ENCODE peak calls at places on chromosomes 16 and 17, in ten cellular contexts. C is colonic mucosa, E is IMR-90, V is PC-3, R is H9, I is neural progenitor cell, D is endothelial cell of umbilical vein, Q is K562, N is MM.1S, G is H1. K is an unnamed sample.

GRCh38 chr17:5000237-5000639 is 2.5 kb downstream of the KIF1C start:
- DNase-seq in C (peak), E (no peak), V (no peak), R (no peak), I (no peak), D (no peak), Q (no peak), N (no peak), G (no peak), K (no peak)

GRCh38 chr16:85190572-85190971 is 78.3 kb upstream of the CIBAR2 start:
- DNase-seq in C (no peak), E (no peak), V (no peak), R (no peak), I (peak), D (no peak), Q (no peak), N (no peak), G (no peak), K (no peak)

GRCh38 chr16:3652373-3653037 is 2.0 kb upstream of the DNASE1 start:
- DNase-seq in C (no peak), E (no peak), V (no peak), R (no peak), I (no peak), D (no peak), Q (no peak), N (no peak), G (no peak), K (no peak)

GRCh38 chr16:57165923-57166322 is 19.9 kb downstream of the PSME3IP1 start:
- DNase-seq in C (no peak), E (peak), V (no peak), R (no peak), I (no peak), D (no peak), Q (no peak), N (no peak), G (no peak), K (no peak)

GRCh38 chr17:39178516-39178915 is 12.6 kb upstream of the ARL5C start:
- DNase-seq in C (peak), E (no peak), V (peak), R (no peak), I (no peak), D (peak), Q (no peak), N (no peak), G (no peak), K (no peak)

GRCh38 chr16:2362218-2362617 is 21.7 kb upstream of the ABCA3 start:
- DNase-seq in C (no peak), E (no peak), V (no peak), R (no peak), I (no peak), D (no peak), Q (no peak), N (no peak), G (no peak), K (no peak)

GRCh38 chr17:33725675-33726271 is 432.7 kb upstream of the ASIC2 start:
- DNase-seq in C (peak), E (peak), V (peak), R (peak), I (peak), D (peak), Q (peak), N (peak), G (peak), K (peak)

GRCh38 chr17:6669479-6670212 is 18.1 kb downstream of the C17orf100 start:
- DNase-seq in C (no peak), E (no peak), V (peak), R (peak), I (no peak), D (no peak), Q (no peak), N (no peak), G (no peak), K (peak)

GRCh38 chr16:25713785-25714570 is 22.2 kb downstream of the HS3ST4 start:
- DNase-seq in C (no peak), E (no peak), V (peak), R (no peak), I (no peak), D (no peak), Q (no peak), N (no peak), G (no peak), K (no peak)

GRCh38 chr16:22117666-22118065 is 25.3 kb downstream of the VWA3A start:
- DNase-seq in C (no peak), E (no peak), V (peak), R (no peak), I (no peak), D (no peak), Q (no peak), N (no peak), G (no peak), K (no peak)

GRCh38 chr16:88437367-88437964 is 15.6 kb upstream of the ZFPM1 start:
- DNase-seq in C (peak), E (peak), V (peak), R (peak), I (peak), D (peak), Q (peak), N (peak), G (peak), K (peak)

GRCh38 chr16:86466695-86467406 is 43.5 kb upstream of the FOXF1 start:
- DNase-seq in C (no peak), E (peak), V (no peak), R (no peak), I (no peak), D (no peak), Q (no peak), N (no peak), G (no peak), K (no peak)

GRCh38 chr16:48613061-48613957 is 3.3 kb upstream of the N4BP1 start:
- DNase-seq in C (peak), E (peak), V (peak), R (no peak), I (no peak), D (no peak), Q (no peak), N (peak), G (no peak), K (peak)

GRCh38 chr17:4997302-4998026 is at the start of the genes INCA1 and KIF1C:
- DNase-seq in C (peak), E (peak), V (peak), R (peak), I (peak), D (peak), Q (peak), N (peak), G (peak), K (peak)

GRCh38 chr16:85015481-85016177 is 4.3 kb upstream of the ZDHHC7 start:
- DNase-seq in C (no peak), E (peak), V (peak), R (no peak), I (no peak), D (no peak), Q (no peak), N (no peak), G (no peak), K (no peak)

GRCh38 chr17:74659898-74660297 is 36.4 kb upstream of the CD300E start:
- DNase-seq in C (no peak), E (no peak), V (no peak), R (no peak), I (no peak), D (no peak), Q (no peak), N (no peak), G (no peak), K (no peak)

GRCh38 chr16:29665294-29666077 is 2.4 kb downstream of the SPN start:
- DNase-seq in C (no peak), E (no peak), V (no peak), R (no peak), I (no peak), D (no peak), Q (no peak), N (no peak), G (no peak), K (peak)

GRCh38 chr16:3980311-3981111 is 100.0 kb upstream of the CREBBP start:
- DNase-seq in C (no peak), E (peak), V (peak), R (no peak), I (no peak), D (no peak), Q (no peak), N (no peak), G (no peak), K (no peak)

GRCh38 chr17:43943769-43944418 is 1.6 kb upstream of the PPY start:
- DNase-seq in C (peak), E (peak), V (peak), R (peak), I (peak), D (peak), Q (peak), N (peak), G (peak), K (peak)

GRCh38 chr17:21214777-21215541 is 998 bp upstream of the TMEM11 start:
- DNase-seq in C (no peak), E (no peak), V (peak), R (peak), I (peak), D (no peak), Q (peak), N (no peak), G (peak), K (peak)

GRCh38 chr17:21538615-21539014 is 153.7 kb upstream of the KCNJ18 start:
- DNase-seq in C (no peak), E (no peak), V (no peak), R (no peak), I (no peak), D (no peak), Q (no peak), N (no peak), G (no peak), K (no peak)

GRCh38 chr16:17314148-17314547 is 156.6 kb downstream of the XYLT1 start:
- DNase-seq in C (no peak), E (no peak), V (no peak), R (no peak), I (no peak), D (no peak), Q (no peak), N (no peak), G (no peak), K (no peak)

GRCh38 chr17:21375757-21376584 is at the start of gene KCNJ12:
- DNase-seq in C (no peak), E (no peak), V (peak), R (peak), I (peak), D (peak), Q (peak), N (no peak), G (no peak), K (peak)

GRCh38 chr17:70865993-70866804 is 696.9 kb downstream of the KCNJ2 start:
- DNase-seq in C (no peak), E (no peak), V (no peak), R (no peak), I (no peak), D (no peak), Q (no peak), N (no peak), G (no peak), K (no peak)

GRCh38 chr17:37176683-37177082 is 199.1 kb upstream of the C17orf78 start:
- DNase-seq in C (no peak), E (peak), V (peak), R (no peak), I (no peak), D (peak), Q (no peak), N (no peak), G (no peak), K (no peak)

GRCh38 chr16:76511203-76511602 is 234.0 kb downstream of the CNTNAP4 start:
- DNase-seq in C (no peak), E (no peak), V (no peak), R (no peak), I (no peak), D (no peak), Q (no peak), N (no peak), G (no peak), K (no peak)

GRCh38 chr16:51544850-51545467 is 393.9 kb upstream of the SALL1 start:
- DNase-seq in C (no peak), E (no peak), V (no peak), R (no peak), I (peak), D (no peak), Q (no peak), N (no peak), G (no peak), K (peak)

GRCh38 chr17:60851181-60851580 is 173.5 kb downstream of the BCAS3 start:
- DNase-seq in C (no peak), E (no peak), V (no peak), R (peak), I (no peak), D (no peak), Q (no peak), N (peak), G (peak), K (peak)

DNA sequence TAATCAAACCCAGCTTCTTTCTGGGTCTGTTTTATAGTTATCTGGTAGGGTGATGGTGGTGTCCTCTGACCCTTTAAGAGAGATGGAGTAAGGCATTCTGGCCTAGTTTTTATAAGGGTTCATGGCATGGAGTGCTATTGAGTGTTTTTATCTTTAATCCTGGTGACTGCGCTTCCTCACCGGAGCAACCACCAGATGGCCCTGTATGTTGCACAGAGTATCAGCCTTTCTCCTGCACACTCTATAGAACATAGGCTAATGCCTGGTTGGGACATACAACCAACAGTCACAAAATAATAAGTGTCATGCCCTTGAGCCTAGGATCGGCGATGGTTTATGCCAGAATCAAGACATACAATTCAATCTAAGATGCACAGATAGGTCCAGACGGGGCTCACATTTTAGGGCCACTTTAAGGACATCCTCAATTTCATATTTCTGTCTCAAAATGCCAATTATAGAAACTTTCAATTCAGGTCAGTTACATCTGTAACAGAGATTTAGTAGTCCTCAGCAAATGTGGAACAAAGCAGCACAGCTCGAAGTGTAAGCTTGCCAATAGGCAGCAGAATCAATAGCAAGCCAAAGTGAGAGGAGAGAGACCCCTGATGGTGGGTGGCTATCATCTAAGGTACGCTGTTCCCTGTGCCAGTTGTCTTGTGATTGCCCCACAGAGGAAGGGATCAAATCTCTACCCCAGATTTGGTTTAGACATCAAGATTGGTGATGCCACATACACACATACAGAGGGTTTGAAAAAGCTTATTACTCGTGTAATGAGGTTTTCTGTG is 37.2 kb upstream of the HOXB9 start:
- DNase-seq in C (no peak), E (no peak), V (peak), R (no peak), I (no peak), D (no peak), Q (peak), N (no peak), G (no peak), K (peak)
- TF ChIP-seq CTCF in C (no peak), E (no peak), V (peak), R (peak), I (peak), D (no peak), Q (peak), N (no peak), G (peak), K (peak)

DNA sequence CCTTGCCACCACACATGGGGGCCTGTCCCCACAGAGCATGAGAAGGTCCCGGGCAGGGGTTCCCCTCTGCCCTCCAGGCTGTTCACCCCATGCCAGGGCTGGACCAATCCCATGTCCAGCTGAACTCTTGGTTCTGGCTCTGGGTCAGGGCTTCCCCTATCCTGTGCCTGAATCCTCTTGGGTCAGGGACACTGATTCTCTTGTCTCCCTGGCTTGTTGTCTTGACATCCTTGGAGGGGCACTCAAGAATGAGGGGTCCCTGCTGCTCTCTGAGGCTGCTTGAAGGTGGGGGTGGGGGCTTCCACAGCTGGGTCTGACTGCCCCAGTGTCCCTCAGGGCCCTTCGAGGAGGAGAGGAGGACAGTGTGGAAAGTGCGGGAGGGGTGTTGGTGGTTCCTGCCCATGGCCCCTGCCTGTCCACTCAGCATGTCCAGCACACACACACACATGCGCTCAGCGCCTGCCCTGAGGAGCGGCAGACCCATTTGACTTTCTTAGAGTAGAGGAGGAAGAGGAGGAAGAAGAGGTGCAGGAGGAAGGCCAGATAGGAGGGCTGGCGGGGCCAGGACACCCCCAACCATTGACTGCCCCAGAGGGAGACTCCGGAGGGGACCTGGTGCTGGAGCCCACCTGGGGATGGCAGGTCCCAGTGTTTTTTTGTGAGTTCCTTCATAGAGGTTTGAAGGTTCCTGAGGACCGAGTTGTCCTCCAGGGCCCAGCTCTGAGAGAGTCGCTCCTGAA is 47.0 kb downstream of the TNFRSF13B start:
- DNase-seq in C (no peak), E (no peak), V (no peak), R (no peak), I (no peak), D (no peak), Q (no peak), N (no peak), G (no peak), K (no peak)
- H3K9ac ChIP-seq in C (no peak), E (no peak), V (no peak), R (no peak), I (no peak), D (no peak), Q (no peak), N (no peak), G (no peak), K (no peak)

DNA sequence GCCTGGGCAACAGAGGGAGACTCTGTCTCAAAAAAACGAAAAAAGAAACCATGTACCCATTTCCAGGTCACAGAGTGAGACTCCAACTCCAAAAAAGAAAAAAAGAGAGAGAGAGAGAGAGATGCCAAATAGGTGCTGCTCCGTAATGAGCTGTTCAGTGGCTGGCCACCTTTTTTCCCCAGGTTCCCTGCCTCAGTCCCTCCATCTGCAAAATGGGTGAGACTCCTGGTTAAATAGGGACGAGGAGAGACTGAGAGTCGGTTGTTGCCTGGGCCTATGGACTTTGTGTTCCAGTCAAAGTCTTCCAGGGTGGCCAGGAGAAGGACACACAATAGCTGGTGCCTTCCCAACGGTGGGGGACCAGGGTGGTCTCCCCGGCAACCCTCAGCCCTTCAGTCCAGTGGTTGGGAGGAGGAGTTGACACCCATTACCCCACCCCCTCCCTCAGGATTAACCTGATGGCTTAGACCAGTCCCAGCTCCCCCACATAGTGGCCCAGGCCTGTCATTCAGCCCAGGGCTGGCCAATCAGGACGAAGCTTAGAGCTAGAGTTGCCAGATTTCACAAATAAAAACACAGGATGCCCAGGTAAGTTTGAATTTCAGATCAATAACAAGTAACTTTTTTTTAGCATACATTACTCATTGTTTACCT is 258.2 kb downstream of the PARN start:
- DNase-seq in C (no peak), E (no peak), V (peak), R (peak), I (peak), D (no peak), Q (no peak), N (no peak), G (no peak), K (peak)
- TF ChIP-seq CTCF in C (no peak), E (no peak), V (no peak), R (no peak), I (no peak), D (no peak), Q (no peak), N (no peak), G (no peak), K (no peak)

DNA sequence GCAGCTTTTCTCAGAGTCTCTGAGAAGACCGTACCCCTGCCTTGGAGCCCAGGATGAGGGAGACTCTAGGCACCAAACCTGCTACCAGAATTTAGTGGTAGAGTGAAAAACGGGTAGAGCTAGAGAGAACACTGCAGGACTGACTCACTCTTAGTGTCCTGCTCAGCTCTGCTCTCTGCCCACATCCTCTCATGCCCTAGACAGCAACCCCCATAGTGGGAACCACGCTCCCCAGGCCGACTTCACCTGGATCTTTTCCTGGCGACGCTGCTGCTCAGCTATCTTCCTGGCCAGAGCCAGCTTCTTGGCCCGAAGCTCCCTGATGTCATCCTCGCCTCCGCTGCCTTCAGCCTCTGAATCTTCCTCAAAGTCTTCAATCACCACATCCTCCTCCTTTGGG is 26.7 kb downstream of the HIC1 start:
- DNase-seq in C (no peak), E (peak), V (peak), R (no peak), I (no peak), D (no peak), Q (no peak), N (no peak), G (no peak), K (no peak)
- H3K9ac ChIP-seq in C (peak), E (peak), V (peak), R (no peak), I (no peak), D (no peak), Q (no peak), N (no peak), G (no peak), K (no peak)

DNA sequence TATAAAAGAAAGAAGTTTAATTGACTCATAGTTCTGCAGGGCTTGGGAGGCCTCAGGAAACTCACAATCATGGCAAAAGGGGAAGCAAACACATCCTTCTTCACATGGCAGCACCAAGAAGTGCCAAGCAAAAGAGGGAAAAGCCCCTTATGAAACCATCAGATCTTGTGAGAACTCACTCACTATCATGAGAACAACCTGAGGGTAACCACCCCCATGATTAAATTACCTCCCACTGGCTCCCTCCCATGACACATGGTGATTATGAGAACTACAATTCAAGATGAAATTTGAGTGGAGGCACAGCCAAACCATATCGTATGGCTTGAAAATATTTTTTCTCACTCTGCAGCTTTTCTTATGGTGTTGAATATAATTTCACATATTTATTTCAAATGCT is 151.7 kb downstream of the ANKFN1 start:
- DNase-seq in C (no peak), E (no peak), V (peak), R (no peak), I (no peak), D (no peak), Q (no peak), N (no peak), G (no peak), K (no peak)
- TF ChIP-seq CTCF in C (no peak), E (no peak), V (no peak), R (no peak), I (no peak), D (no peak), Q (no peak), N (no peak), G (no peak), K (peak)

GRCh38 chr17:77208217-77208808 is 67.5 kb downstream of the SEC14L1 start:
- DNase-seq in C (no peak), E (peak), V (no peak), R (no peak), I (peak), D (peak), Q (no peak), N (peak), G (no peak), K (peak)
- H3K9ac ChIP-seq in C (no peak), E (no peak), V (no peak), R (no peak), I (no peak), D (peak), Q (no peak), N (peak), G (no peak), K (no peak)

K was measured in endodermal cell.